ENCODE peak calls at places on chromosomes 16 and 17, in ten cellular contexts. I is OCI-LY7; A is stimulated activated CD8-positive, alpha-beta memory T cell treated with anti-CD3 and anti-CD28 coated beads, Interleukin-2, amount 100 ng/mL, for 1 hour; B is NCI-H1092 treated with DMSO at 0.1 percent for 48 hours; W is kidney epithelial cell; G is KBM-7; Z is AG10803; U is NCI-H1417 treated with DMSO at 0.1 percent for 48 hours; F is occipital lobe; Y is AG09319. M is an unnamed sample.

GRCh38 chr17:47957591-47958490 is at the start of gene PRR15L:
- DNase-seq in I (no peak), U (peak), Z (no peak), F (no peak), B (peak), Y (no peak), W (no peak), A (no peak), G (no peak), M (peak)

GRCh38 chr16:79067600-79067999 is 532.9 kb downstream of the MAF start:
- DNase-seq in G (no peak), W (no peak), A (no peak), U (no peak), Z (no peak), B (no peak), Y (no peak), F (no peak), I (no peak), M (no peak)

GRCh38 chr17:56600246-56600645 is 6.7 kb downstream of the NOG start:
- DNase-seq in I (no peak), B (no peak), A (no peak), Y (no peak), G (no peak), U (no peak), W (no peak), Z (no peak), F (no peak), M (no peak)

GRCh38 chr16:86216591-86216990 is 293.7 kb upstream of the FOXF1 start:
- DNase-seq in F (no peak), W (no peak), Z (no peak), Y (no peak), G (no peak), I (no peak), A (no peak), B (no peak), U (no peak), M (no peak)

GRCh38 chr16:85037050-85037410 is 9.4 kb downstream of the KIAA0513 start:
- DNase-seq in U (no peak), F (peak), B (no peak), A (no peak), W (no peak), I (no peak), Y (no peak), Z (peak), G (no peak), M (no peak)

GRCh38 chr17:69492410-69493071 is 78.0 kb downstream of the MAP2K6 start:
- DNase-seq in A (no peak), F (no peak), W (peak), Y (peak), G (no peak), I (no peak), U (no peak), B (no peak), Z (peak), M (peak)

GRCh38 chr17:67995568-67996191 is 589 bp downstream of the C17orf58 start:
- DNase-seq in F (no peak), B (no peak), W (no peak), I (peak), G (peak), Y (no peak), U (no peak), A (no peak), Z (no peak), M (peak)

GRCh38 chr17:32266389-32267269 is 997 bp downstream of the RHBDL3 start:
- DNase-seq in G (peak), U (no peak), F (no peak), Z (no peak), A (no peak), Y (no peak), I (no peak), W (no peak), B (peak), M (peak)

GRCh38 chr17:65438708-65439294 is 122.6 kb downstream of the AXIN2 start:
- DNase-seq in G (no peak), Y (no peak), F (no peak), I (no peak), Z (peak), A (no peak), U (no peak), W (no peak), B (no peak), M (peak)

GRCh38 chr16:69143116-69143515 is 10.7 kb downstream of the UTP4 start:
- DNase-seq in I (no peak), Y (no peak), F (no peak), Z (no peak), B (no peak), U (no peak), W (no peak), G (peak), A (no peak), M (no peak)

GRCh38 chr17:67449065-67449464 is 72.0 kb downstream of the PITPNC1 start:
- DNase-seq in Y (no peak), I (no peak), Z (no peak), U (no peak), B (no peak), G (no peak), A (no peak), F (no peak), W (no peak), M (no peak)

GRCh38 chr16:11140466-11140865 is 115.5 kb downstream of the SOCS1 start:
- DNase-seq in B (no peak), I (no peak), Z (no peak), A (no peak), Y (no peak), G (no peak), U (no peak), W (no peak), F (no peak), M (no peak)

M was measured in ELF-1.